ENCODE peak calls at places on chromosome 17, in four cellular contexts. F is stimulated activated CD4-positive, alpha-beta T cell treated with anti-CD3 and anti-CD28 coated beads, Interleukin-1b, Interleukin-23, amount 100 ng/mL, for 1 hour; T is SK-N-SH; C is psoas muscle. L is an unnamed sample.

GRCh38 chr17:80653856-80654255 is 109.2 kb downstream of the RPTOR start:
- DNase-seq in F (no peak), T (no peak), C (no peak), L (no peak)

GRCh38 chr17:6927290-6927844 is 68.5 kb upstream of the ALOX12 start:
- DNase-seq in F (no peak), T (no peak), C (no peak), L (no peak)

GRCh38 chr17:68565656-68566055 is 35.5 kb downstream of the FAM20A start:
- DNase-seq in F (no peak), T (no peak), C (no peak), L (no peak)

GRCh38 chr17:75776399-75777242 is 8.0 kb upstream of the UNK start:
- DNase-seq in F (no peak), T (no peak), C (no peak), L (no peak)

GRCh38 chr17:58416937-58417299 is 416 bp downstream of the RNF43 start:
- DNase-seq in F (no peak), T (no peak), C (no peak), L (no peak)

GRCh38 chr17:70110443-70110880 is 35.4 kb downstream of the KCNJ16 start:
- DNase-seq in F (no peak), T (no peak), C (no peak), L (no peak)

GRCh38 chr17:64618848-64619247 is 43.3 kb downstream of the SMURF2 start:
- DNase-seq in F (no peak), T (no peak), C (no peak), L (no peak)

GRCh38 chr17:82246365-82247174 is 17.7 kb downstream of the SLC16A3 start:
- DNase-seq in F (no peak), T (peak), C (peak), L (no peak)

GRCh38 chr17:81210868-81211267 is 11.9 kb downstream of the CEP131 start:
- DNase-seq in F (no peak), T (no peak), C (no peak), L (no peak)

GRCh38 chr17:48642059-48642842 is 16.1 kb upstream of the HOXB9 start:
- DNase-seq in F (no peak), T (peak), C (no peak), L (no peak)

GRCh38 chr17:74210191-74211140 is 2.9 kb upstream of the TTYH2 start:
- DNase-seq in F (peak), T (peak), C (peak), L (no peak)

GRCh38 chr17:57104461-57105175 is 19.6 kb downstream of the AKAP1 start:
- DNase-seq in F (no peak), T (no peak), C (no peak), L (no peak)

GRCh38 chr17:751269-752001 is 629 bp downstream of the GEMIN4 start:
- DNase-seq in F (no peak), T (peak), C (peak), L (no peak)

GRCh38 chr17:17712268-17712924 is 31.1 kb downstream of the RAI1 start:
- DNase-seq in F (no peak), T (no peak), C (no peak), L (no peak)

GRCh38 chr17:30200086-30200485 is 35.4 kb downstream of the SLC6A4 start:
- DNase-seq in F (no peak), T (peak), C (no peak), L (no peak)

GRCh38 chr17:36728030-36728991 is 126.9 kb downstream of the MRM1 start:
- DNase-seq in F (no peak), T (peak), C (no peak), L (no peak)

GRCh38 chr17:45018514-45019176 is 32.8 kb downstream of the DCAKD start:
- DNase-seq in F (no peak), T (peak), C (no peak), L (no peak)

GRCh38 chr17:70138309-70138865 is 30.9 kb upstream of the KCNJ2 start:
- DNase-seq in F (no peak), T (no peak), C (no peak), L (no peak)

GRCh38 chr17:72386619-72387237 is 265.9 kb downstream of the SOX9 start:
- DNase-seq in F (no peak), T (no peak), C (no peak), L (no peak)

GRCh38 chr17:46894476-46895151 is 28.3 kb upstream of the GOSR2 start:
- DNase-seq in F (no peak), T (no peak), C (no peak), L (no peak)

GRCh38 chr17:13346592-13346991 is 255.1 kb downstream of the HS3ST3A1 start:
- DNase-seq in F (no peak), T (no peak), C (no peak), L (no peak)

GRCh38 chr17:42399121-42399520 is 10.9 kb upstream of the STAT3 start:
- DNase-seq in F (no peak), T (no peak), C (no peak), L (no peak)

GRCh38 chr17:65589321-65589720 is 27.9 kb upstream of the AXIN2 start:
- DNase-seq in F (no peak), T (no peak), C (no peak), L (no peak)

GRCh38 chr17:62147284-62147683 is 82.2 kb upstream of the MED13 start:
- DNase-seq in F (no peak), T (no peak), C (no peak), L (no peak)

GRCh38 chr17:63221941-63222340 is 224.2 kb downstream of the CYB561 start:
- DNase-seq in F (no peak), T (no peak), C (no peak), L (no peak)

GRCh38 chr17:58325289-58325726 is 3.3 kb downstream of the TSPOAP1 start:
- DNase-seq in F (no peak), T (peak), C (no peak), L (no peak)

GRCh38 chr17:37648555-37648954 is 5.3 kb upstream of the DDX52 start:
- DNase-seq in F (no peak), T (no peak), C (no peak), L (no peak)

GRCh38 chr17:16027708-16028584 is 28.3 kb downstream of the TTC19 start:
- DNase-seq in F (peak), T (no peak), C (no peak), L (no peak)

GRCh38 chr17:57533684-57534305 is 211.3 kb downstream of the CCDC182 start:
- DNase-seq in F (no peak), T (no peak), C (no peak), L (no peak)

GRCh38 chr17:57356722-57357391 is 100.5 kb downstream of the MSI2 start:
- DNase-seq in F (no peak), T (no peak), C (no peak), L (no peak)

GRCh38 chr17:38415250-38416194 is 12.7 kb upstream of the ARHGAP23 start:
- DNase-seq in F (no peak), T (no peak), C (peak), L (no peak)

GRCh38 chr17:40813804-40814203 is 8.6 kb downstream of the KRT10 start:
- DNase-seq in F (no peak), T (no peak), C (no peak), L (no peak)

GRCh38 chr17:37430051-37430591 is 23.4 kb downstream of the TADA2A start:
- DNase-seq in F (no peak), T (no peak), C (no peak), L (no peak)

GRCh38 chr17:46940692-46941404 is 17.9 kb downstream of the GOSR2 start:
- DNase-seq in F (peak), T (peak), C (peak), L (peak)

GRCh38 chr17:76341301-76341700 is 12.4 kb downstream of the PRPSAP1 start:
- DNase-seq in F (no peak), T (no peak), C (no peak), L (no peak)